ENCODE peak calls at places on chromosome 13, in four cellular contexts. X is mesendoderm; L is stimulated activated CD8-positive, alpha-beta memory T cell treated with anti-CD3 and anti-CD28 coated beads, Interleukin-7, amount 100 ng/mL, for 48 hours; K is activated naive CD4-positive, alpha-beta T cell. H is an unnamed sample.
A peak's percentile ranks its signal among the peaks of the same experiment; 100 is the strongest.

GRCh38 chr13:48236528-48237353 is 3.7 kb downstream of the ITM2B start:
- DNase-seq in X (peak; percentile 23), L (no peak), K (no peak), H (no peak)

GRCh38 chr13:51585696-51586095 is 1.4 kb downstream of the WDFY2 start:
- DNase-seq in X (no peak), L (no peak), K (no peak), H (no peak)

GRCh38 chr13:34817246-34817645 is 124.8 kb upstream of the NBEA start:
- DNase-seq in X (no peak), L (no peak), K (no peak), H (no peak)

GRCh38 chr13:110245421-110245899 is 61.5 kb downstream of the COL4A1 start:
- DNase-seq in X (no peak), L (no peak), K (no peak), H (no peak)

GRCh38 chr13:114268344-114269280 is 12.8 kb upstream of the UPF3A start:
- DNase-seq in X (no peak), L (no peak), K (no peak), H (no peak)

GRCh38 chr13:79735228-79735627 is 254.3 kb downstream of the NDFIP2 start:
- DNase-seq in X (no peak), L (no peak), K (no peak), H (no peak)

GRCh38 chr13:30123575-30123974 is 183.8 kb downstream of the KATNAL1 start:
- DNase-seq in X (no peak), L (no peak), K (no peak), H (no peak)

GRCh38 chr13:112724788-112725345 is 35.0 kb downstream of the ATP11A start:
- DNase-seq in X (no peak), L (no peak), K (no peak), H (no peak)

GRCh38 chr13:30645629-30646028 is 27.9 kb downstream of the USPL1 start:
- DNase-seq in X (no peak), L (no peak), K (no peak), H (no peak)

GRCh38 chr13:21009036-21009435 is 52.4 kb downstream of the LATS2 start:
- DNase-seq in X (no peak), L (no peak), K (no peak), H (no peak)

GRCh38 chr13:28560612-28561011 is 65.7 kb upstream of the FLT1 start:
- DNase-seq in X (no peak), L (no peak), K (no peak), H (no peak)

GRCh38 chr13:22800726-22801401 is 379.9 kb upstream of the SGCG start:
- DNase-seq in X (no peak), L (no peak), K (no peak), H (no peak)

GRCh38 chr13:101065314-101065713 is 351.0 kb downstream of the NALCN start:
- DNase-seq in X (no peak), L (no peak), K (no peak), H (no peak)

GRCh38 chr13:69264362-69265334 is 843.0 kb upstream of the ATXN8OS start:
- DNase-seq in X (peak; percentile 3), L (no peak), K (no peak), H (no peak)

GRCh38 chr13:34128661-34129060 is 310.7 kb downstream of the RFC3 start:
- DNase-seq in X (no peak), L (no peak), K (no peak), H (no peak)

GRCh38 chr13:42218576-42218975 is 53.4 kb upstream of the AKAP11 start:
- DNase-seq in X (no peak), L (no peak), K (no peak), H (no peak)

GRCh38 chr13:30923423-30923822 is 9.0 kb upstream of the TEX26 start:
- DNase-seq in X (no peak), L (no peak), K (no peak), H (no peak)

GRCh38 chr13:30364133-30364532 is 56.8 kb upstream of the KATNAL1 start:
- DNase-seq in X (peak; percentile 50), L (no peak), K (no peak), H (no peak)

GRCh38 chr13:44393391-44393790 is 19.8 kb downstream of the SERP2 start:
- DNase-seq in X (no peak), L (no peak), K (no peak), H (no peak)

GRCh38 chr13:42883771-42884170 is 102.4 kb downstream of the FAM216B start:
- DNase-seq in X (peak; percentile 78), L (no peak), K (no peak), H (no peak)

GRCh38 chr13:112509190-112509589 is 78.8 kb downstream of the TUBGCP3 start:
- DNase-seq in X (peak; percentile 28), L (no peak), K (no peak), H (no peak)

GRCh38 chr13:64546371-64546770 is 2683.8 kb downstream of the PCDH9 start:
- DNase-seq in X (no peak), L (no peak), K (no peak), H (no peak)

GRCh38 chr13:60013166-60013565 is 150.6 kb downstream of the DIAPH3 start:
- DNase-seq in X (no peak), L (no peak), K (no peak), H (no peak)